ENCODE peak calls at places on chromosome 6, in seven cellular contexts. W is A549, F is right lobe of liver, A is SK-N-SH, C is IMR-90, H is esophagus squamous epithelium, T is stomach. I is an unnamed sample.

GRCh38 chr6:101393291-101394251 is at the start of gene GRIK2:
- DNase-seq in A (peak; percentile 81), C (peak; percentile 47), H (no peak), F (no peak), T (no peak), W (no peak), I (peak; percentile 56)

GRCh38 chr6:134288538-134289203 is 29.2 kb downstream of the SGK1 start:
- DNase-seq in H (no peak), T (no peak), W (peak; percentile 64), C (peak; percentile 94), F (no peak), A (no peak), I (peak; percentile 85)

GRCh38 chr6:113361014-113361645 is 496.0 kb upstream of the MARCKS start:
- DNase-seq in A (no peak), C (peak; percentile 85), H (no peak), W (peak; percentile 16), F (no peak), T (no peak), I (peak; percentile 87)

GRCh38 chr6:12348530-12349511 is 58.7 kb downstream of the EDN1 start:
- DNase-seq in W (peak; percentile 98), F (no peak), T (peak; percentile 58), A (no peak), C (peak; percentile 82), H (no peak), I (peak; percentile 90)

GRCh38 chr6:3706547-3707467 is 44.7 kb downstream of the PXDC1 start:
- DNase-seq in T (no peak), W (no peak), H (no peak), C (peak; percentile 18), A (no peak), F (no peak), I (peak; percentile 24)

GRCh38 chr6:105849741-105850140 is 236.4 kb upstream of the PRDM1 start:
- DNase-seq in T (no peak), H (no peak), W (no peak), A (no peak), C (peak; percentile 48), F (no peak), I (no peak)

GRCh38 chr6:32945106-32945761 is 4.4 kb upstream of the HLA-DMB start:
- DNase-seq in A (no peak), C (peak; percentile 86), W (no peak), H (no peak), F (no peak), T (no peak), I (no peak)

GRCh38 chr6:3905853-3906190 is 56.6 kb downstream of the FAM50B start:
- DNase-seq in T (no peak), C (no peak), F (no peak), A (peak; percentile 33), H (no peak), W (no peak), I (no peak)

GRCh38 chr6:4939241-4939640 is 64.6 kb downstream of the RPP40 start:
- DNase-seq in H (no peak), W (no peak), C (no peak), T (no peak), A (no peak), F (no peak), I (no peak)

GRCh38 chr6:113050979-113051378 is 703.8 kb downstream of the RFPL4B start:
- DNase-seq in A (peak; percentile 54), C (no peak), H (no peak), F (no peak), W (no peak), T (no peak), I (no peak)

GRCh38 chr6:79574636-79575035 is 37.4 kb upstream of the LCA5 start:
- DNase-seq in C (peak; percentile 78), W (peak; percentile 23), A (no peak), H (no peak), F (no peak), T (no peak), I (peak; percentile 86)

GRCh38 chr6:11349880-11350279 is 117.4 kb upstream of the NEDD9 start:
- DNase-seq in F (no peak), A (no peak), H (no peak), C (no peak), T (no peak), W (no peak), I (no peak)

GRCh38 chr6:105536961-105537360 is 134.1 kb upstream of the PREP start:
- DNase-seq in H (no peak), F (no peak), C (no peak), A (no peak), T (no peak), W (no peak), I (no peak)

GRCh38 chr6:152089992-152090391 is 282.5 kb downstream of the ESR1 start:
- DNase-seq in H (no peak), F (no peak), C (peak; percentile 55), T (no peak), A (no peak), W (peak; percentile 2), I (peak; percentile 63)

GRCh38 chr6:12351672-12352071 is 61.5 kb downstream of the EDN1 start:
- DNase-seq in T (no peak), H (no peak), W (no peak), A (no peak), F (no peak), C (no peak), I (no peak)

GRCh38 chr6:54892831-54893230 is 46.3 kb downstream of the FAM83B start:
- DNase-seq in H (no peak), T (no peak), W (peak; percentile 52), F (no peak), A (no peak), C (peak; percentile 96), I (peak; percentile 9)

GRCh38 chr6:19301980-19302379 is 535.2 kb upstream of the ID4 start:
- DNase-seq in H (no peak), A (no peak), W (no peak), F (no peak), T (no peak), C (peak; percentile 24), I (peak; percentile 38)

GRCh38 chr6:157205473-157206358 is 117.6 kb downstream of the TMEM242 start:
- DNase-seq in F (no peak), H (no peak), C (no peak), T (no peak), A (no peak), W (no peak), I (no peak)

GRCh38 chr6:69719602-69720193 is 77.1 kb downstream of the LMBRD1 start:
- DNase-seq in H (no peak), A (peak; percentile 22), T (no peak), C (peak; percentile 37), F (no peak), W (peak; percentile 19), I (peak; percentile 42)

GRCh38 chr6:125868252-125868651 is 77.5 kb downstream of the NCOA7 start:
- DNase-seq in H (no peak), C (no peak), T (no peak), A (no peak), W (no peak), F (no peak), I (no peak)

GRCh38 chr6:125867483-125867935 is 76.7 kb downstream of the NCOA7 start:
- DNase-seq in C (peak; percentile 84), F (no peak), W (peak; percentile 37), H (no peak), A (no peak), T (no peak), I (no peak)

GRCh38 chr6:125871365-125871764 is 80.6 kb downstream of the NCOA7 start:
- DNase-seq in F (no peak), C (peak; percentile 21), W (no peak), A (no peak), H (no peak), T (no peak), I (no peak)

GRCh38 chr6:125868996-125869395 is 78.2 kb downstream of the NCOA7 start:
- DNase-seq in W (no peak), F (no peak), C (no peak), H (no peak), T (no peak), A (peak; percentile 57), I (no peak)

DNA sequence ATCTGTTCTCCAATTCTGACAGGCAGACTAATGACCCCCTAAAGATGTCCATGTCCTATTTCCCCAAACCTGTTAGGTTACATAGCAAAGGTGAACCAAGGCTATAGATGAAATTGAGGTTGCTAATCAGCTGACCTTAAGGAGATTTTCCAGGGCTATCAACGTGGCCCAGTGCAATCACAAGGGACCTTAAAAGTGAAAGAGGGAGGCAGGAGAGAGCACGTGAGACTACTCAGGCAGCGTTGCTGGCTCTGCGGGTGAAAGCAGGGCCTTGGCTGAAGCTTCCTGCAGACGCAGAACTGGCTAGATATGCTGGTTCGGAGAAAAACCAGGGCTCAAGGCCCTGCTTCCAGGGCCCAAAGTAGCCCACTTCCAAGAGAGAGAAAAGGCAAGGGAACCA is 78.7 kb downstream of the NCOA7 start:
- DNase-seq in W (no peak), F (no peak), T (no peak), C (no peak), H (no peak), A (peak; percentile 4), I (no peak)
- H3K27ac ChIP-seq in W (peak overlapping the region; percentile 50), F (no peak overlapping the region), T (peak overlapping the region; percentile 25), C (no peak overlapping the region), H (no peak overlapping the region), A (peak overlapping the region; percentile 87), I (no peak overlapping the region)

DNA sequence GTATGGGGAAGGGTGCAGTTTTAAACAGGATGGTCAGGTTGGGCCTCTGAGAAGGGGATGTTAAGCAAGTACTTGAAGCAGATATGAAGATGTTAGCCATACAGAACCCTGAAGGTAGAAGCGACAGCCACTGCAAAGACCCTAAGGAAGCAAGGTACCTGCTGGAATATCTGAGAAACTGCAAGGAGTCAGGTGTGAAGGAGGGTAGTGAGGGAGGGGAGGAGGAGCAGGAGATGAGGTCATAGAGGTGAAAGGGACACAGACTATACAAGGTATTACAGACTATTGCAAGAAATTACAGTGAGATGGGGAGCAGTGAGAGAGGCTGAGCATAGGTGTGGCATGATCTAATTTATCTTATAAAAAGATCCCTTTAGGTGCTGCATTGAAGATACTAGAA is 22.2 kb upstream of the DEFB112 start:
- DNase-seq in A (no peak), T (no peak), W (no peak), F (no peak), H (no peak), C (no peak), I (no peak)
- TF ChIP-seq CTCF in A (no peak), T (no peak), W (no peak), F (no peak), H (no peak), C (no peak), I (no peak)

GRCh38 chr6:34242252-34243130 is 5.8 kb downstream of the HMGA1 start:
- DNase-seq in F (peak; percentile 35), C (peak; percentile 25), A (no peak), H (no peak), T (no peak), W (no peak), I (no peak)
- H3K27ac ChIP-seq in F (no peak overlapping the region), C (peak overlapping the region; percentile 92), A (no peak overlapping the region), H (no peak overlapping the region), T (peak overlapping the region; percentile 74), W (peak overlapping the region; percentile 93), I (peak overlapping the region; percentile 83)

GRCh38 chr6:42556462-42556861 is 7.4 kb upstream of the UBR2 start:
- DNase-seq in C (no peak), H (no peak), T (no peak), A (no peak), F (no peak), W (no peak), I (no peak)

GRCh38 chr6:42550277-42550676 is 13.6 kb upstream of the UBR2 start:
- DNase-seq in T (no peak), W (no peak), C (no peak), H (no peak), A (no peak), F (no peak), I (no peak)

GRCh38 chr6:42551202-42551601 is 12.6 kb upstream of the UBR2 start:
- DNase-seq in F (no peak), A (no peak), C (peak; percentile 47), T (no peak), W (no peak), H (no peak), I (no peak)

GRCh38 chr6:42552380-42552779 is 11.4 kb upstream of the UBR2 start:
- DNase-seq in C (no peak), F (no peak), T (no peak), A (no peak), H (no peak), W (no peak), I (no peak)

GRCh38 chr6:42555477-42556457 is 8.1 kb upstream of the UBR2 start:
- DNase-seq in F (no peak), H (no peak), C (peak; percentile 32), W (peak; percentile 38), T (no peak), A (no peak), I (no peak)
- TF ChIP-seq CTCF in F (no peak), H (no peak), C (no peak), W (no peak), T (no peak), A (no peak), I (no peak)

I was measured in brain microvascular endothelial cell.